ENCODE peak calls at places on chromosomes 5 and 9, in nine cellular contexts. H is activated CD4-positive, alpha-beta T cell treated with anti-CD3 and anti-CD28 coated beads, Interleukin-2, amount 50 U/mL, for 24 hours; V is NCI-H1092 treated with DMSO at 0.1 percent for 48 hours; B is left cardiac atrium; R is body of pancreas; W is choroid plexus epithelial cell; N is HuH-7; T is NCI-H510A; P is heart left ventricle. F is an unnamed sample.

GRCh38 chr5:125375143-125375542 is 628.7 kb upstream of the ZNF608 start:
- DNase-seq in H (no peak), V (no peak), B (no peak), R (no peak), W (no peak), N (no peak), T (no peak), P (no peak), F (no peak)

GRCh38 chr9:128575921-128576320 is 23.5 kb downstream of the SPTAN1 start:
- DNase-seq in H (no peak), V (no peak), B (no peak), R (no peak), W (no peak), N (no peak), T (no peak), P (no peak), F (peak; percentile 3)

GRCh38 chr9:122158202-122158601 is 1.4 kb downstream of the NDUFA8 start:
- DNase-seq in H (peak; percentile 11), V (peak; percentile 11), B (no peak), R (peak; percentile 50), W (peak; percentile 73), N (peak; percentile 61), T (no peak), P (no peak), F (peak; percentile 34)

GRCh38 chr9:81542490-81542889 is 146.9 kb downstream of the TLE1 start:
- DNase-seq in H (no peak), V (no peak), B (no peak), R (no peak), W (no peak), N (no peak), T (no peak), P (no peak), F (no peak)

GRCh38 chr5:79200573-79201183 is 35.3 kb upstream of the JMY start:
- DNase-seq in H (no peak), V (no peak), B (no peak), R (no peak), W (peak; percentile 45), N (peak; percentile 47), T (no peak), P (no peak), F (no peak)

GRCh38 chr9:89478821-89479668 is 18.9 kb downstream of the SEMA4D start:
- DNase-seq in H (no peak), V (no peak), B (no peak), R (no peak), W (no peak), N (no peak), T (no peak), P (no peak), F (no peak)

GRCh38 chr9:123372766-123373446 is 16.9 kb downstream of the CRB2 start:
- DNase-seq in H (no peak), V (no peak), B (no peak), R (no peak), W (no peak), N (no peak), T (no peak), P (no peak), F (no peak)

GRCh38 chr5:122258840-122259239 is 53.2 kb upstream of the SNCAIP start:
- DNase-seq in H (no peak), V (no peak), B (no peak), R (no peak), W (no peak), N (no peak), T (no peak), P (no peak), F (no peak)

GRCh38 chr5:142981886-142982820 is 212.0 kb downstream of the ARHGAP26 start:
- DNase-seq in H (no peak), V (no peak), B (peak; percentile 75), R (peak; percentile 93), W (peak; percentile 84), N (peak; percentile 18), T (peak; percentile 58), P (peak; percentile 88), F (peak; percentile 79)

GRCh38 chr9:35882265-35882848 is 12.2 kb upstream of the OR13J1 start:
- DNase-seq in H (peak; percentile 72), V (peak; percentile 83), B (peak; percentile 88), R (peak; percentile 85), W (peak; percentile 79), N (peak; percentile 81), T (no peak), P (peak; percentile 82), F (peak; percentile 76)

GRCh38 chr5:132136906-132137305 is 63.3 kb downstream of the CSF2 start:
- DNase-seq in H (no peak), V (no peak), B (no peak), R (no peak), W (peak; percentile 41), N (no peak), T (no peak), P (no peak), F (peak; percentile 85)

GRCh38 chr5:59332236-59332973 is 561.1 kb downstream of the PDE4D start:
- DNase-seq in H (no peak), V (no peak), B (no peak), R (no peak), W (no peak), N (no peak), T (no peak), P (no peak), F (no peak)

GRCh38 chr5:77231470-77232138 is 21.1 kb downstream of the PDE8B start:
- DNase-seq in H (no peak), V (no peak), B (no peak), R (no peak), W (no peak), N (no peak), T (no peak), P (no peak), F (no peak)

GRCh38 chr9:113875917-113876805 is at the start of gene ZNF618:
- DNase-seq in H (no peak), V (no peak), B (peak; percentile 47), R (peak; percentile 40), W (no peak), N (peak; percentile 50), T (peak; percentile 58), P (peak; percentile 24), F (peak; percentile 34)

GRCh38 chr9:18317896-18318295 is 156.1 kb upstream of the ADAMTSL1 start:
- DNase-seq in H (no peak), V (no peak), B (no peak), R (no peak), W (peak; percentile 36), N (no peak), T (no peak), P (no peak), F (no peak)

GRCh38 chr9:87662808-87663528 is 63.0 kb upstream of the CTSL start:
- DNase-seq in H (peak; percentile 51), V (peak; percentile 53), B (peak; percentile 82), R (peak; percentile 75), W (peak; percentile 87), N (peak; percentile 86), T (no peak), P (peak; percentile 59), F (peak; percentile 78)

GRCh38 chr5:157624144-157624543 is 28.1 kb downstream of the SOX30 start:
- DNase-seq in H (no peak), V (no peak), B (no peak), R (no peak), W (no peak), N (no peak), T (no peak), P (no peak), F (no peak)

GRCh38 chr9:71254592-71255277 is 133.3 kb upstream of the TRPM3 start:
- DNase-seq in H (no peak), V (no peak), B (no peak), R (no peak), W (no peak), N (no peak), T (no peak), P (no peak), F (no peak)

GRCh38 chr5:64532212-64532611 is 26.4 kb downstream of the RGS7BP start:
- DNase-seq in H (no peak), V (no peak), B (no peak), R (no peak), W (no peak), N (no peak), T (no peak), P (no peak), F (no peak)

GRCh38 chr9:106800691-106801090 is 62.3 kb upstream of the ZNF462 start:
- DNase-seq in H (no peak), V (no peak), B (no peak), R (no peak), W (peak; percentile 20), N (no peak), T (no peak), P (no peak), F (peak; percentile 35)

GRCh38 chr5:121273818-121274433 is 577.8 kb upstream of the FTMT start:
- DNase-seq in H (no peak), V (no peak), B (no peak), R (no peak), W (peak; percentile 71), N (peak; percentile 25), T (no peak), P (no peak), F (peak; percentile 78)

GRCh38 chr9:110143969-110144545 is 63.9 kb downstream of the C9orf152 start:
- DNase-seq in H (peak; percentile 21), V (no peak), B (no peak), R (no peak), W (no peak), N (no peak), T (no peak), P (no peak), F (no peak)

GRCh38 chr5:56406838-56407237 is 173.7 kb upstream of the ANKRD55 start:
- DNase-seq in H (no peak), V (no peak), B (no peak), R (no peak), W (no peak), N (no peak), T (no peak), P (no peak), F (no peak)

GRCh38 chr5:145362261-145362660 is 472.9 kb downstream of the PRELID2 start:
- DNase-seq in H (no peak), V (no peak), B (no peak), R (no peak), W (peak; percentile 91), N (no peak), T (no peak), P (no peak), F (peak; percentile 81)

GRCh38 chr9:119811030-119811429 is 441.8 kb upstream of the BRINP1 start:
- DNase-seq in H (no peak), V (no peak), B (no peak), R (no peak), W (peak; percentile 1), N (no peak), T (no peak), P (no peak), F (peak; percentile 39)

GRCh38 chr5:10695055-10695649 is 65.9 kb downstream of the DAP start:
- DNase-seq in H (no peak), V (peak; percentile 74), B (peak; percentile 78), R (peak; percentile 88), W (peak; percentile 80), N (peak; percentile 56), T (peak; percentile 14), P (peak; percentile 77), F (peak; percentile 75)

GRCh38 chr9:135038331-135038730 is 49.1 kb upstream of the OLFM1 start:
- DNase-seq in H (no peak), V (no peak), B (no peak), R (no peak), W (no peak), N (no peak), T (no peak), P (no peak), F (no peak)

GRCh38 chr5:31049461-31049860 is 144.0 kb upstream of the CDH6 start:
- DNase-seq in H (no peak), V (no peak), B (no peak), R (no peak), W (no peak), N (no peak), T (no peak), P (no peak), F (no peak)

GRCh38 chr9:117744856-117745389 is 40.7 kb downstream of the TLR4 start:
- DNase-seq in H (no peak), V (peak; percentile 68), B (peak; percentile 44), R (no peak), W (no peak), N (no peak), T (no peak), P (peak; percentile 9), F (peak; percentile 29)

GRCh38 chr9:32550046-32550608 is 2.0 kb upstream of the SMIM27 start:
- DNase-seq in H (peak; percentile 7), V (peak; percentile 38), B (no peak), R (no peak), W (peak; percentile 65), N (peak; percentile 20), T (no peak), P (no peak), F (peak; percentile 45)

GRCh38 chr9:5626727-5627634 is 1.9 kb upstream of the RIC1 start:
- DNase-seq in H (peak; percentile 38), V (no peak), B (peak; percentile 31), R (no peak), W (peak; percentile 86), N (no peak), T (peak; percentile 12), P (peak; percentile 22), F (peak; percentile 83)

F was measured in astrocyte of the spinal cord.